ENCODE peak calls at places on chromosome 12, in seven cellular contexts. One of them, this sample, is unnamed.

GRCh38 chr12:76872415-76872814 is 6.4 kb downstream of the CSRP2 start:
- DNase-seq in ovary: no peak
- DNase-seq in hepatocyte: no peak
- DNase-seq in esophagus squamous epithelium: no peak
- DNase-seq in neuronal stem cell: no peak
- DNase-seq in gastrocnemius medialis: no peak
- DNase-seq in sigmoid colon: no peak
- DNase-seq in this sample: no peak

GRCh38 chr12:131044136-131044535 is 90.4 kb downstream of the ADGRD1 start:
- DNase-seq in ovary: no peak
- DNase-seq in hepatocyte: no peak
- DNase-seq in esophagus squamous epithelium: no peak
- DNase-seq in neuronal stem cell: no peak
- DNase-seq in gastrocnemius medialis: no peak
- DNase-seq in sigmoid colon: peak; percentile 60
- DNase-seq in this sample: no peak

GRCh38 chr12:117343849-117344248 is 17.6 kb downstream of the NOS1 start:
- DNase-seq in ovary: no peak
- DNase-seq in hepatocyte: no peak
- DNase-seq in esophagus squamous epithelium: no peak
- DNase-seq in neuronal stem cell: no peak
- DNase-seq in gastrocnemius medialis: no peak
- DNase-seq in sigmoid colon: no peak
- DNase-seq in this sample: no peak

GRCh38 chr12:47164730-47165439 is 85.1 kb upstream of the AMIGO2 start:
- DNase-seq in ovary: no peak
- DNase-seq in hepatocyte: no peak
- DNase-seq in esophagus squamous epithelium: no peak
- DNase-seq in neuronal stem cell: no peak
- DNase-seq in gastrocnemius medialis: no peak
- DNase-seq in sigmoid colon: no peak
- DNase-seq in this sample: no peak

GRCh38 chr12:9940370-9940769 is 8.2 kb upstream of the CLEC2A start:
- DNase-seq in ovary: no peak
- DNase-seq in hepatocyte: peak; percentile 15
- DNase-seq in esophagus squamous epithelium: no peak
- DNase-seq in neuronal stem cell: no peak
- DNase-seq in gastrocnemius medialis: no peak
- DNase-seq in sigmoid colon: no peak
- DNase-seq in this sample: no peak

GRCh38 chr12:120496353-120497340 is 734 bp downstream of the DYNLL1 start:
- DNase-seq in ovary: peak; percentile 76
- DNase-seq in hepatocyte: peak; percentile 76
- DNase-seq in esophagus squamous epithelium: no peak
- DNase-seq in neuronal stem cell: peak; percentile 70
- DNase-seq in gastrocnemius medialis: peak; percentile 38
- DNase-seq in sigmoid colon: peak; percentile 84
- DNase-seq in this sample: peak; percentile 26

GRCh38 chr12:82655751-82656150 is 31.0 kb upstream of the TMTC2 start:
- DNase-seq in ovary: no peak
- DNase-seq in hepatocyte: no peak
- DNase-seq in esophagus squamous epithelium: no peak
- DNase-seq in neuronal stem cell: no peak
- DNase-seq in gastrocnemius medialis: no peak
- DNase-seq in sigmoid colon: no peak
- DNase-seq in this sample: no peak

GRCh38 chr12:2532647-2533435 is 261.9 kb upstream of the FKBP4 start:
- DNase-seq in ovary: no peak
- DNase-seq in hepatocyte: no peak
- DNase-seq in esophagus squamous epithelium: no peak
- DNase-seq in neuronal stem cell: no peak
- DNase-seq in gastrocnemius medialis: no peak
- DNase-seq in sigmoid colon: no peak
- DNase-seq in this sample: no peak

GRCh38 chr12:49389092-49389703 is 21.9 kb downstream of the SPATS2 start:
- DNase-seq in ovary: no peak
- DNase-seq in hepatocyte: peak; percentile 14
- DNase-seq in esophagus squamous epithelium: no peak
- DNase-seq in neuronal stem cell: peak; percentile 41
- DNase-seq in gastrocnemius medialis: no peak
- DNase-seq in sigmoid colon: no peak
- DNase-seq in this sample: no peak

GRCh38 chr12:123705935-123706334 is 6.2 kb upstream of the ATP6V0A2 start:
- DNase-seq in ovary: no peak
- DNase-seq in hepatocyte: no peak
- DNase-seq in esophagus squamous epithelium: no peak
- DNase-seq in neuronal stem cell: no peak
- DNase-seq in gastrocnemius medialis: no peak
- DNase-seq in sigmoid colon: no peak
- DNase-seq in this sample: no peak

GRCh38 chr12:19239046-19239445 is 109.5 kb downstream of the PLEKHA5 start:
- DNase-seq in ovary: no peak
- DNase-seq in hepatocyte: no peak
- DNase-seq in esophagus squamous epithelium: no peak
- DNase-seq in neuronal stem cell: no peak
- DNase-seq in gastrocnemius medialis: no peak
- DNase-seq in sigmoid colon: no peak
- DNase-seq in this sample: no peak

GRCh38 chr12:29737616-29738015 is 46.1 kb downstream of the TMTC1 start:
- DNase-seq in ovary: no peak
- DNase-seq in hepatocyte: no peak
- DNase-seq in esophagus squamous epithelium: no peak
- DNase-seq in neuronal stem cell: no peak
- DNase-seq in gastrocnemius medialis: no peak
- DNase-seq in sigmoid colon: no peak
- DNase-seq in this sample: no peak

GRCh38 chr12:38904932-38905479 is 385 bp downstream of the CPNE8 start:
- DNase-seq in ovary: peak; percentile 74
- DNase-seq in hepatocyte: peak; percentile 77
- DNase-seq in esophagus squamous epithelium: peak; percentile 48
- DNase-seq in neuronal stem cell: peak; percentile 43
- DNase-seq in gastrocnemius medialis: peak; percentile 68
- DNase-seq in sigmoid colon: peak; percentile 95
- DNase-seq in this sample: peak; percentile 79

GRCh38 chr12:90407841-90408240 is 547.1 kb downstream of the CCER1 start:
- DNase-seq in ovary: no peak
- DNase-seq in hepatocyte: no peak
- DNase-seq in esophagus squamous epithelium: no peak
- DNase-seq in neuronal stem cell: no peak
- DNase-seq in gastrocnemius medialis: no peak
- DNase-seq in sigmoid colon: no peak
- DNase-seq in this sample: no peak

GRCh38 chr12:71063087-71063486 is 94.7 kb downstream of the TSPAN8 start:
- DNase-seq in ovary: no peak
- DNase-seq in hepatocyte: no peak
- DNase-seq in esophagus squamous epithelium: no peak
- DNase-seq in neuronal stem cell: no peak
- DNase-seq in gastrocnemius medialis: no peak
- DNase-seq in sigmoid colon: no peak
- DNase-seq in this sample: no peak

GRCh38 chr12:6092784-6093722 is 31.4 kb downstream of the VWF start:
- DNase-seq in ovary: no peak
- DNase-seq in hepatocyte: peak; percentile 69
- DNase-seq in esophagus squamous epithelium: no peak
- DNase-seq in neuronal stem cell: no peak
- DNase-seq in gastrocnemius medialis: peak; percentile 17
- DNase-seq in sigmoid colon: peak; percentile 80
- DNase-seq in this sample: peak; percentile 41

GRCh38 chr12:132178314-132178713 is 34.1 kb downstream of the NOC4L start:
- DNase-seq in ovary: no peak
- DNase-seq in hepatocyte: no peak
- DNase-seq in esophagus squamous epithelium: no peak
- DNase-seq in neuronal stem cell: no peak
- DNase-seq in gastrocnemius medialis: no peak
- DNase-seq in sigmoid colon: no peak
- DNase-seq in this sample: no peak

GRCh38 chr12:120055231-120055630 is 61.3 kb downstream of the RAB35 start:
- DNase-seq in ovary: no peak
- DNase-seq in hepatocyte: no peak
- DNase-seq in esophagus squamous epithelium: no peak
- DNase-seq in neuronal stem cell: no peak
- DNase-seq in gastrocnemius medialis: no peak
- DNase-seq in sigmoid colon: no peak
- DNase-seq in this sample: no peak

GRCh38 chr12:31494455-31494854 is 96.5 kb downstream of the DENND5B start:
- DNase-seq in ovary: no peak
- DNase-seq in hepatocyte: no peak
- DNase-seq in esophagus squamous epithelium: no peak
- DNase-seq in neuronal stem cell: no peak
- DNase-seq in gastrocnemius medialis: no peak
- DNase-seq in sigmoid colon: no peak
- DNase-seq in this sample: no peak

GRCh38 chr12:31491395-31491794 is 99.5 kb downstream of the DENND5B start:
- DNase-seq in ovary: no peak
- DNase-seq in hepatocyte: no peak
- DNase-seq in esophagus squamous epithelium: no peak
- DNase-seq in neuronal stem cell: no peak
- DNase-seq in gastrocnemius medialis: no peak
- DNase-seq in sigmoid colon: no peak
- DNase-seq in this sample: no peak

GRCh38 chr12:31496257-31496656 is 94.7 kb downstream of the DENND5B start:
- DNase-seq in ovary: no peak
- DNase-seq in hepatocyte: no peak
- DNase-seq in esophagus squamous epithelium: no peak
- DNase-seq in neuronal stem cell: no peak
- DNase-seq in gastrocnemius medialis: no peak
- DNase-seq in sigmoid colon: no peak
- DNase-seq in this sample: no peak

GRCh38 chr12:31491819-31492598 is 98.9 kb downstream of the DENND5B start:
- DNase-seq in ovary: no peak
- DNase-seq in hepatocyte: peak; percentile 39
- DNase-seq in esophagus squamous epithelium: no peak
- DNase-seq in neuronal stem cell: no peak
- DNase-seq in gastrocnemius medialis: no peak
- DNase-seq in sigmoid colon: no peak
- DNase-seq in this sample: no peak

DNA sequence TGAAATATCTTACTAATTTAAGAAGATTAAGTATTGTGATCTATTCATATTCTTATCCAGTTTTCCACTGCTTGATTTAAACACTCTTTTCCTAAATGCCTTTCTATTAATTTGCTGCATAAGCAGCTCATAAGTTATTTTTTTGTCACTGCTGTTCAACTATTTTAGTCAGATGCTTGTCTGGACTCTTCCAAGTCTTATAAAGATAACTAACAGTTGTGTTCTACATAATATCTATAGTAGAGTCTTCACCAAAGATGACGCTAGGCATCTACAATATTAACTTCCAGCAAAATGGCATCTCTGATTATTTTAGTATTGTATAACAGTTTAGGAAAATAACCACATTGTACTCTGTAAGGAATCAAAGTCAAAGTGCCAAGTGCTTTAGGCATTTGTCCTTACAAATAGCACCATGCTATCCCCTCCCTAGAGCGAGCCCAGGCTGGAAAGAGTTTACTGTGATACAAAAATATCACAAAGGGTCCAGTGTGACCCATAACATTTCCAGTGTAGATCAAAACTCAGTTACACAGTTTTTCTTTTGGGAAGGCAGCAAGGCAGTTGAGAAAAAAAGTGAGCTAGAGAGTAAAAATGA is 98.2 kb downstream of the DENND5B start:
- DNase-seq in ovary: no peak
- DNase-seq in hepatocyte: no peak
- DNase-seq in esophagus squamous epithelium: no peak
- DNase-seq in neuronal stem cell: no peak
- DNase-seq in gastrocnemius medialis: no peak
- DNase-seq in sigmoid colon: no peak
- DNase-seq in this sample: no peak
- H3K27ac ChIP-seq in ovary: no peak overlapping the region
- H3K27ac ChIP-seq in hepatocyte: no peak overlapping the region
- H3K27ac ChIP-seq in esophagus squamous epithelium: no peak overlapping the region
- H3K27ac ChIP-seq in neuronal stem cell: no peak overlapping the region
- H3K27ac ChIP-seq in gastrocnemius medialis: no peak overlapping the region
- H3K27ac ChIP-seq in sigmoid colon: no peak overlapping the region
- H3K27ac ChIP-seq in this sample: peak overlapping the region; percentile 45

GRCh38 chr12:52005218-52005902 is 1.4 kb upstream of the TAMALIN start:
- DNase-seq in ovary: no peak
- DNase-seq in hepatocyte: no peak
- DNase-seq in esophagus squamous epithelium: no peak
- DNase-seq in neuronal stem cell: no peak
- DNase-seq in gastrocnemius medialis: no peak
- DNase-seq in sigmoid colon: no peak
- DNase-seq in this sample: no peak

GRCh38 chr12:52005903-52006703 is 643 bp upstream of the TAMALIN start:
- DNase-seq in ovary: no peak
- DNase-seq in hepatocyte: no peak
- DNase-seq in esophagus squamous epithelium: no peak
- DNase-seq in neuronal stem cell: no peak
- DNase-seq in gastrocnemius medialis: no peak
- DNase-seq in sigmoid colon: peak; percentile 87
- DNase-seq in this sample: no peak

GRCh38 chr12:52007158-52007921 is 594 bp downstream of the TAMALIN start:
- DNase-seq in ovary: peak; percentile 73
- DNase-seq in hepatocyte: no peak
- DNase-seq in esophagus squamous epithelium: no peak
- DNase-seq in neuronal stem cell: no peak
- DNase-seq in gastrocnemius medialis: no peak
- DNase-seq in sigmoid colon: peak; percentile 80
- DNase-seq in this sample: no peak

GRCh38 chr12:52007982-52008510 is 1.3 kb downstream of the TAMALIN start:
- DNase-seq in ovary: no peak
- DNase-seq in hepatocyte: no peak
- DNase-seq in esophagus squamous epithelium: no peak
- DNase-seq in neuronal stem cell: no peak
- DNase-seq in gastrocnemius medialis: no peak
- DNase-seq in sigmoid colon: no peak
- DNase-seq in this sample: no peak

GRCh38 chr12:52006726-52007157 is at the start of gene TAMALIN:
- DNase-seq in ovary: peak; percentile 83
- DNase-seq in hepatocyte: peak; percentile 80
- DNase-seq in esophagus squamous epithelium: no peak
- DNase-seq in neuronal stem cell: peak; percentile 68
- DNase-seq in gastrocnemius medialis: no peak
- DNase-seq in sigmoid colon: peak; percentile 90
- DNase-seq in this sample: no peak
- H3K4me1 ChIP-seq in ovary: peaks cover 23% of the 10 kb centered on the region
- H3K4me1 ChIP-seq in hepatocyte: peaks cover 20% of the 10 kb centered on the region
- H3K4me1 ChIP-seq in esophagus squamous epithelium: peaks cover 11% of the 10 kb centered on the region
- H3K4me1 ChIP-seq in neuronal stem cell: peaks cover 24% of the 10 kb centered on the region
- H3K4me1 ChIP-seq in gastrocnemius medialis: peaks cover 13% of the 10 kb centered on the region
- H3K4me1 ChIP-seq in sigmoid colon: peaks cover 36% of the 10 kb centered on the region
- H3K4me1 ChIP-seq in this sample: peaks cover 8% of the 10 kb centered on the region

GRCh38 chr12:64781374-64782029 is 22.3 kb upstream of the GNS start:
- DNase-seq in ovary: no peak
- DNase-seq in hepatocyte: no peak
- DNase-seq in esophagus squamous epithelium: no peak
- DNase-seq in neuronal stem cell: peak; percentile 59
- DNase-seq in gastrocnemius medialis: no peak
- DNase-seq in sigmoid colon: no peak
- DNase-seq in this sample: no peak
- H3K4me3 ChIP-seq in ovary: peak overlapping the region; percentile 43
- H3K4me3 ChIP-seq in hepatocyte: peak overlapping the region; percentile 51
- H3K4me3 ChIP-seq in esophagus squamous epithelium: peak overlapping the region; percentile 48
- H3K4me3 ChIP-seq in neuronal stem cell: peak overlapping the region; percentile 36
- H3K4me3 ChIP-seq in gastrocnemius medialis: peak overlapping the region; percentile 54
- H3K4me3 ChIP-seq in sigmoid colon: peak overlapping the region; percentile 54
- H3K4me3 ChIP-seq in this sample: peak overlapping the region; percentile 81

DNA sequence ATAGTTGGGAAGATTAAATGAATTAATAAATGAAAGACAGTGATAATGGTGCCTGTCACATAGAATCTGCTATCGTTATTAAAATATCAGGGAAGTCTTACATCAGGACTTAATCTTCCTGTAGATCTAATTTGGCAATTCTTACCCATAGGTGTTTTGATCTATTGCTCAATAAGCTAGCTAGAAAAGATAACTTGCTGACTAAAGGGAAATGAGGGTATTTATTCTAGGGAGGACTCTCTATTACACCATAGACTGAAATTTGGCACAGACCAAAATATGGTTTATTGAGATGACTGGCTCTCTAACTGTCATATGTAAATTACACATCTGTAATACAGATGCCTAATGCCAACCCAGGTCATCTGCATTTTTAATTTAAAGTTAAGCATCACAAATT is 11.5 kb downstream of the HAL start:
- DNase-seq in ovary: no peak
- DNase-seq in hepatocyte: no peak
- DNase-seq in esophagus squamous epithelium: no peak
- DNase-seq in neuronal stem cell: no peak
- DNase-seq in gastrocnemius medialis: no peak
- DNase-seq in sigmoid colon: no peak
- DNase-seq in this sample: no peak
- H3K27ac ChIP-seq in ovary: no peak overlapping the region
- H3K27ac ChIP-seq in hepatocyte: no peak overlapping the region
- H3K27ac ChIP-seq in esophagus squamous epithelium: no peak overlapping the region
- H3K27ac ChIP-seq in neuronal stem cell: no peak overlapping the region
- H3K27ac ChIP-seq in gastrocnemius medialis: no peak overlapping the region
- H3K27ac ChIP-seq in sigmoid colon: no peak overlapping the region
- H3K27ac ChIP-seq in this sample: no peak overlapping the region

This sample was measured in thoracic aorta.